ENCODE peak calls at places on chromosome 12, in four cellular contexts. G is small intestine, Z is gastrocnemius medialis, A is tibial artery. S is an unnamed sample.

GRCh38 chr12:101697930-101698781 is 716 bp downstream of the CHPT1 start:
- DNase-seq in Z (peak; percentile 49), G (peak; percentile 92), A (peak; percentile 76), S (no peak)

GRCh38 chr12:22971247-22971646 is 346.3 kb downstream of the ETNK1 start:
- DNase-seq in G (no peak), A (no peak), Z (no peak), S (no peak)

GRCh38 chr12:83161451-83161850 is 474.7 kb downstream of the TMTC2 start:
- DNase-seq in G (no peak), Z (no peak), A (no peak), S (peak; percentile 70)

GRCh38 chr12:113133036-113133435 is 2.5 kb downstream of the RASAL1 start:
- DNase-seq in A (no peak), G (no peak), Z (no peak), S (no peak)

GRCh38 chr12:117362391-117362790 is 965 bp upstream of the NOS1 start:
- DNase-seq in Z (no peak), G (no peak), A (no peak), S (no peak)

GRCh38 chr12:1832801-1833595 is 12.6 kb downstream of the LRTM2 start:
- DNase-seq in A (no peak), G (no peak), Z (no peak), S (no peak)

GRCh38 chr12:49367381-49368239 is at the start of gene SPATS2:
- DNase-seq in G (no peak), Z (peak; percentile 79), A (peak; percentile 94), S (peak; percentile 31)

GRCh38 chr12:56720696-56721615 is 4.1 kb downstream of the NACA start:
- DNase-seq in A (peak; percentile 38), G (no peak), Z (no peak), S (peak; percentile 5)

GRCh38 chr12:96120359-96121100 is 73.6 kb upstream of the ELK3 start:
- DNase-seq in G (no peak), A (no peak), Z (no peak), S (no peak)

GRCh38 chr12:121494093-121494787 is 86.6 kb downstream of the KDM2B start:
- DNase-seq in Z (no peak), G (peak; percentile 26), A (no peak), S (peak; percentile 13)

GRCh38 chr12:7108928-7109920 is at the start of gene C1RL:
- DNase-seq in G (peak; percentile 83), A (peak; percentile 97), Z (peak; percentile 87), S (peak; percentile 64)

GRCh38 chr12:105804591-105805265 is 334.0 kb downstream of the NUAK1 start:
- DNase-seq in G (no peak), Z (no peak), A (no peak), S (no peak)

GRCh38 chr12:29638528-29638927 is 141.0 kb upstream of the OVCH1 start:
- DNase-seq in G (no peak), A (no peak), Z (no peak), S (no peak)

GRCh38 chr12:112861284-112861683 is 45.5 kb upstream of the OAS1 start:
- DNase-seq in Z (no peak), A (no peak), G (no peak), S (no peak)

GRCh38 chr12:116204169-116204568 is 73.3 kb downstream of the MED13L start:
- DNase-seq in G (no peak), Z (no peak), A (no peak), S (no peak)

GRCh38 chr12:19402743-19403400 is 36.4 kb upstream of the AEBP2 start:
- DNase-seq in G (peak; percentile 25), Z (no peak), A (peak; percentile 81), S (peak; percentile 31)

GRCh38 chr12:87960557-87960956 is 68.6 kb downstream of the C12orf50 start:
- DNase-seq in A (no peak), G (no peak), Z (no peak), S (no peak)

GRCh38 chr12:58502236-58502635 is 418.1 kb downstream of the LRIG3 start:
- DNase-seq in G (peak; percentile 28), A (no peak), Z (no peak), S (peak; percentile 18)

GRCh38 chr12:71321130-71321529 is 118.5 kb upstream of the LGR5 start:
- DNase-seq in G (no peak), A (no peak), Z (no peak), S (no peak)

GRCh38 chr12:27305673-27306504 is 26.7 kb upstream of the BMAL2 start:
- DNase-seq in G (peak; percentile 24), A (no peak), Z (no peak), S (peak; percentile 58)

GRCh38 chr12:106245767-106246166 is 2.1 kb downstream of the CKAP4 start:
- DNase-seq in A (peak; percentile 86), Z (no peak), G (peak; percentile 75), S (peak; percentile 74)

GRCh38 chr12:78683031-78683430 is 181.5 kb upstream of the SYT1 start:
- DNase-seq in G (no peak), A (no peak), Z (no peak), S (peak; percentile 58)

GRCh38 chr12:120093592-120094355 is 22.8 kb downstream of the RAB35 start:
- DNase-seq in G (no peak), A (no peak), Z (no peak), S (no peak)

GRCh38 chr12:20444595-20445170 is 76.3 kb downstream of the PDE3A start:
- DNase-seq in G (no peak), Z (no peak), A (no peak), S (no peak)

GRCh38 chr12:116878567-116879508 is 2.4 kb downstream of the HRK start:
- DNase-seq in A (no peak), G (no peak), Z (no peak), S (peak; percentile 25)

GRCh38 chr12:24996102-24996797 is 47.3 kb upstream of the BCAT1 start:
- DNase-seq in Z (no peak), G (no peak), A (no peak), S (no peak)

GRCh38 chr12:107884769-107885694 is 110.5 kb downstream of the ASCL4 start:
- DNase-seq in G (peak; percentile 59), A (no peak), Z (no peak), S (peak; percentile 29)

GRCh38 chr12:11798856-11799530 is 149.5 kb downstream of the ETV6 start:
- DNase-seq in Z (no peak), G (no peak), A (no peak), S (peak; percentile 85)

GRCh38 chr12:90954921-90955320 is at the start of gene CCER1:
- DNase-seq in A (no peak), Z (no peak), G (no peak), S (no peak)

GRCh38 chr12:112219195-112219594 is 93.8 kb downstream of the TRAFD1 start:
- DNase-seq in G (no peak), A (no peak), Z (no peak), S (peak; percentile 4)

GRCh38 chr12:10082057-10082874 is 16.5 kb downstream of the CLEC1A start:
- DNase-seq in G (no peak), A (no peak), Z (no peak), S (no peak)

GRCh38 chr12:94271351-94271750 is 123.0 kb downstream of the PLXNC1 start:
- DNase-seq in G (no peak), Z (no peak), A (no peak), S (peak; percentile 11)

GRCh38 chr12:99027491-99027890 is 382.4 kb downstream of the APAF1 start:
- DNase-seq in A (no peak), Z (no peak), G (peak; percentile 3), S (peak; percentile 83)

GRCh38 chr12:97151481-97151880 is 244.4 kb downstream of the NEDD1 start:
- DNase-seq in G (no peak), A (no peak), Z (no peak), S (peak; percentile 29)

GRCh38 chr12:41485203-41485602 is 297.1 kb downstream of the PDZRN4 start:
- DNase-seq in G (no peak), Z (no peak), A (no peak), S (peak; percentile 3)

GRCh38 chr12:42407306-42407705 is 81.3 kb downstream of the PPHLN1 start:
- DNase-seq in A (no peak), G (no peak), Z (no peak), S (peak; percentile 51)

GRCh38 chr12:46209914-46210834 is 58.7 kb downstream of the SLC38A1 start:
- DNase-seq in G (peak; percentile 18), A (no peak), Z (peak; percentile 68), S (peak; percentile 96)

GRCh38 chr12:11724888-11725310 is 75.4 kb downstream of the ETV6 start:
- DNase-seq in G (no peak), Z (no peak), A (no peak), S (no peak)

GRCh38 chr12:51907864-51908425 is 641 bp downstream of the ACVRL1 start:
- DNase-seq in Z (no peak), G (no peak), A (peak; percentile 53), S (no peak)

GRCh38 chr12:123965382-123965781 is 7.2 kb downstream of the CCDC92 start:
- DNase-seq in Z (no peak), A (no peak), G (peak; percentile 40), S (no peak)
- H3K27me3 ChIP-seq in Z (no peaks in the 10 kb centered on the region), A (no peaks in the 10 kb centered on the region), G (no peaks in the 10 kb centered on the region), S (no peaks in the 10 kb centered on the region)

GRCh38 chr12:64824500-64825142 is at the start of gene TBC1D30:
- DNase-seq in A (no peak), Z (no peak), G (peak; percentile 9), S (no peak)
- H3K27me3 ChIP-seq in A (no peaks in the 10 kb centered on the region), Z (peaks cover 42% of the 10 kb centered on the region), G (peaks cover 5% of the 10 kb centered on the region), S (peaks cover 19% of the 10 kb centered on the region)

DNA sequence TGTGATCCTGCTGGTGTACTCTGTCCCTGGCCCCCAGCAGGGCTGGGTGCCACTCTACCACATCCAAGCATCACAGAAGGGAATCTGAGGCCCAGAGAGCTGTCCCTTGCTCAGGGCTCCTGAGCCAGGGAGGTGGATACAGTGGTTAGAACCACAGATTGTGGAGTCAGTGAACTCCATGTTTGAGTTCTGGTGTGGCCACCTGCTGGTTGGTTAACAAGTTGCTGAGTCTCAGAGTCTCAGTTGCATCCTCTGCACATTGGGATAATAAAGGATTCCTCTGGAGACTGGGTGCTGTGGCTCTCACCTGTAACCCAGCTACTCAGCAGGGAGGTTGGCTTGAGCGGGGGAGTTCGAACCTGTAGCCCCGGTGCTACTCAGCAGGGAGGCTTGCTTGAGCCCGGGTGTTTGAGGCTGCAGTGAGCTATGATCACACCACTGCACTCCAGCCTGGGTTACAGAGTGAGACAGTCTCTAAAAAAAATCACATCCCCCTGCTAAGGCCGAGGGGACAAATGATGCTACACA is 39.4 kb downstream of the MVK start:
- DNase-seq in G (peak; percentile 20), A (no peak), Z (no peak), S (peak; percentile 21)
- H3K27me3 ChIP-seq in G (no peaks in the 10 kb centered on the region), A (no peaks in the 10 kb centered on the region), Z (peaks cover 30% of the 10 kb centered on the region), S (peaks cover 6% of the 10 kb centered on the region)

DNA sequence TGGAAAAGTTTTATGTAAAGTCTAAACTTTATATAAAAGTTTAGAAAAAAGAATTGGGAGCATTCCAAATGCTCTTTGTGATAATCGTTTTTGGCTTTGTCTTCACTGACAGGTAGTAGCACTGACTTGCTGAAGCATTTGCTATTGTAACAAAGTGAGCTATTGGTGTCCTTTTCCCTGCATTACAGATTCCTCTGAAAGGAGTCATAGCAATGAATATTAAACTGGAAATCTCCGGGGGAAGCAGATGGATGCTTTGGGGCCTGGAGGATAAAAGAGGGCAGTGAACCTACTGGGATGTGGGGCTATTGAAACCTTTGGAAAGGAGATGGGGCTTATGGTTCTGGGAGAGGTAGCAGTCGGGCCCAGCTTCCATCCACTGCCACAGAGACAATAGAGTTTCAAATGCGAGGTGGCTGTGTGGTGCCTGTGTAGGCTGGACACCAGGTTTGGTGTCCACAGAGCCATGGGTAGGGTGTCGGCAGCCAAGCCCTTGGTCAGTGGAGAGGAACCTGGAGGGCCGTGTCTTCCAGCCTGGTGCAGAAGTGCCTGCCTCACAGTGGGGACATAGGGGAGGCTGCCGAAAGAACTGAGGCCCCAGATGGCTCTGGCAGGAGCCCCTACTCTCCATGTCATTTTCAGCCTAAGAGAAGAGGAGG is 10.1 kb downstream of the GSG1 start:
- DNase-seq in Z (no peak), G (no peak), A (no peak), S (no peak)
- H3K27me3 ChIP-seq in Z (no peaks in the 10 kb centered on the region), G (no peaks in the 10 kb centered on the region), A (no peaks in the 10 kb centered on the region), S (no peaks in the 10 kb centered on the region)

GRCh38 chr12:128267651-128268347 is 829 bp downstream of the TMEM132C start:
- DNase-seq in Z (no peak), A (no peak), G (no peak), S (no peak)
- H3K27me3 ChIP-seq in Z (peaks cover 36% of the 10 kb centered on the region), A (no peaks in the 10 kb centered on the region), G (peaks cover 17% of the 10 kb centered on the region), S (peaks cover 5% of the 10 kb centered on the region)